ENCODE peak calls at places on chromosomes 4 and X, in six cellular contexts. One of them, this sample, is unnamed. For H3K27me3, the result is how much of the 10 kb centered on the place peaks cover.

GRCh38 chr4:116302990-116303735 is 782.2 kb downstream of the TRAM1L1 start:
- DNase-seq in GM23338: no peak
- DNase-seq in psoas muscle: no peak
- DNase-seq in aorta: no peak
- DNase-seq in GM06990: no peak
- DNase-seq in ovary: no peak
- DNase-seq in this sample: no peak

GRCh38 chr4:87108142-87108546 is 112.3 kb downstream of the KLHL8 start:
- DNase-seq in GM06990: no peak
- DNase-seq in GM23338: no peak
- DNase-seq in ovary: no peak
- DNase-seq in psoas muscle: peak
- DNase-seq in aorta: peak
- DNase-seq in this sample: peak

GRCh38 chr4:48910511-48910910 is 3.9 kb upstream of the OCIAD2 start:
- DNase-seq in GM23338: no peak
- DNase-seq in ovary: no peak
- DNase-seq in GM06990: no peak
- DNase-seq in psoas muscle: no peak
- DNase-seq in aorta: no peak
- DNase-seq in this sample: no peak

GRCh38 chr4:179530953-179531352 is 2088.7 kb upstream of the AGA start:
- DNase-seq in GM06990: no peak
- DNase-seq in GM23338: no peak
- DNase-seq in aorta: no peak
- DNase-seq in ovary: no peak
- DNase-seq in psoas muscle: no peak
- DNase-seq in this sample: no peak

GRCh38 chr4:84691170-84691691 is 108.3 kb downstream of the CDS1 start:
- DNase-seq in aorta: no peak
- DNase-seq in psoas muscle: no peak
- DNase-seq in GM06990: no peak
- DNase-seq in ovary: no peak
- DNase-seq in GM23338: peak
- DNase-seq in this sample: peak

GRCh38 chrX:101057095-101057714 is 5.3 kb upstream of the TRMT2B start:
- DNase-seq in ovary: no peak
- DNase-seq in aorta: no peak
- DNase-seq in GM06990: peak
- DNase-seq in psoas muscle: no peak
- DNase-seq in GM23338: no peak
- DNase-seq in this sample: no peak

GRCh38 chr4:188254211-188254610 is 115.0 kb downstream of the TRIML1 start:
- DNase-seq in psoas muscle: no peak
- DNase-seq in GM06990: no peak
- DNase-seq in ovary: no peak
- DNase-seq in GM23338: no peak
- DNase-seq in aorta: no peak
- DNase-seq in this sample: no peak

GRCh38 chr4:128858875-128859696 is 49.6 kb downstream of the JADE1 start:
- DNase-seq in GM06990: no peak
- DNase-seq in aorta: peak
- DNase-seq in ovary: peak
- DNase-seq in psoas muscle: no peak
- DNase-seq in GM23338: no peak
- DNase-seq in this sample: no peak

GRCh38 chrX:17608898-17609297 is 128.4 kb upstream of the SCML1 start:
- DNase-seq in ovary: no peak
- DNase-seq in aorta: no peak
- DNase-seq in psoas muscle: no peak
- DNase-seq in GM06990: no peak
- DNase-seq in GM23338: no peak
- DNase-seq in this sample: no peak

GRCh38 chr4:75633846-75634245 is 3.5 kb upstream of the CDKL2 start:
- DNase-seq in GM06990: no peak
- DNase-seq in psoas muscle: no peak
- DNase-seq in aorta: no peak
- DNase-seq in ovary: no peak
- DNase-seq in GM23338: no peak
- DNase-seq in this sample: no peak

GRCh38 chrX:15293471-15293870 is 22.0 kb downstream of the ASB11 start:
- DNase-seq in psoas muscle: no peak
- DNase-seq in GM23338: no peak
- DNase-seq in ovary: no peak
- DNase-seq in aorta: no peak
- DNase-seq in GM06990: no peak
- DNase-seq in this sample: no peak

GRCh38 chr4:26420438-26420837 is 69.8 kb downstream of the CCKAR start:
- DNase-seq in ovary: no peak
- DNase-seq in psoas muscle: no peak
- DNase-seq in GM06990: no peak
- DNase-seq in aorta: no peak
- DNase-seq in GM23338: no peak
- DNase-seq in this sample: peak

GRCh38 chr4:47972181-47972580 is 44.3 kb downstream of the CNGA1 start:
- DNase-seq in aorta: no peak
- DNase-seq in ovary: no peak
- DNase-seq in GM23338: no peak
- DNase-seq in GM06990: no peak
- DNase-seq in psoas muscle: no peak
- DNase-seq in this sample: no peak

GRCh38 chrX:138150709-138151108 is 560.8 kb downstream of the FGF13 start:
- DNase-seq in psoas muscle: no peak
- DNase-seq in GM06990: no peak
- DNase-seq in ovary: no peak
- DNase-seq in aorta: no peak
- DNase-seq in GM23338: peak
- DNase-seq in this sample: no peak

GRCh38 chrX:275967-276587 is 5.1 kb upstream of the PLCXD1 start:
- DNase-seq in psoas muscle: peak
- DNase-seq in ovary: no peak
- DNase-seq in GM06990: no peak
- DNase-seq in aorta: peak
- DNase-seq in GM23338: peak
- DNase-seq in this sample: peak

GRCh38 chr4:65661469-65661868 is 8.8 kb downstream of the EPHA5 start:
- DNase-seq in psoas muscle: no peak
- DNase-seq in ovary: no peak
- DNase-seq in aorta: no peak
- DNase-seq in GM23338: peak
- DNase-seq in GM06990: no peak
- DNase-seq in this sample: no peak

GRCh38 chrX:154023276-154024000 is 3.7 kb upstream of the IRAK1 start:
- DNase-seq in aorta: no peak
- DNase-seq in GM23338: no peak
- DNase-seq in ovary: no peak
- DNase-seq in psoas muscle: no peak
- DNase-seq in GM06990: no peak
- DNase-seq in this sample: no peak

GRCh38 chr4:105622269-105622668 is 69.8 kb downstream of the ARHGEF38 start:
- DNase-seq in GM06990: no peak
- DNase-seq in psoas muscle: no peak
- DNase-seq in ovary: no peak
- DNase-seq in aorta: no peak
- DNase-seq in GM23338: no peak
- DNase-seq in this sample: no peak

GRCh38 chrX:25010784-25011588 is 4.8 kb downstream of the ARX start:
- DNase-seq in aorta: no peak
- DNase-seq in psoas muscle: peak
- DNase-seq in ovary: peak
- DNase-seq in GM23338: no peak
- DNase-seq in GM06990: no peak
- DNase-seq in this sample: no peak
- H3K27me3 ChIP-seq in aorta: under half
- H3K27me3 ChIP-seq in psoas muscle: under half
- H3K27me3 ChIP-seq in ovary: under half
- H3K27me3 ChIP-seq in GM23338: half or more
- H3K27me3 ChIP-seq in GM06990: under half
- H3K27me3 ChIP-seq in this sample: under half

DNA sequence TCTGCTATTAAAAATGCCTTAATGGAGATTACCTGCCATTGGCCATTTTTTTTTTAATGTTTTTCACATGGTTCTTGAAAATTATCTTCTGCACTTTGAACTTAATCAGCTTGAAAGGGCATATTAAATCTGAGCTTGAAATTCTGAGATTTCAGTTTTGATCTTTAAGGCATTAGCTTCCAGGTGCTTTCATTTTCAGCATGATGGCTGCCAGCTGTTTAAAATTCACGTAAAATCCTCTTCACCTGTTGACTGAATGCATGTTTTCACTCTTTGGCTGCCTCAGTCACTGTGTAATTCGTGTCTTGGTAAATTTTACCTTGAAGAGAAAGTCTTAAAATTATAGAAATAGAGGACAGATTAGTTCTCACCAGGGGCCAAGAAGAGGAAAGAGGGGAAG is 39.6 kb downstream of the SMAD1 start:
- DNase-seq in aorta: no peak
- DNase-seq in GM23338: no peak
- DNase-seq in psoas muscle: no peak
- DNase-seq in GM06990: no peak
- DNase-seq in ovary: no peak
- DNase-seq in this sample: no peak
- H3K4me3 ChIP-seq in aorta: no peak
- H3K4me3 ChIP-seq in GM23338: no peak
- H3K4me3 ChIP-seq in psoas muscle: no peak
- H3K4me3 ChIP-seq in GM06990: peak
- H3K4me3 ChIP-seq in ovary: no peak
- H3K4me3 ChIP-seq in this sample: no peak

GRCh38 chrX:41822917-41823316 is 98.9 kb downstream of the GPR82 start:
- DNase-seq in psoas muscle: no peak
- DNase-seq in aorta: no peak
- DNase-seq in ovary: no peak
- DNase-seq in GM06990: no peak
- DNase-seq in GM23338: no peak
- DNase-seq in this sample: no peak
- H3K27me3 ChIP-seq in psoas muscle: under half
- H3K27me3 ChIP-seq in aorta: under half
- H3K27me3 ChIP-seq in ovary: under half
- H3K27me3 ChIP-seq in GM06990: under half
- H3K27me3 ChIP-seq in GM23338: under half
- H3K27me3 ChIP-seq in this sample: under half

GRCh38 chr4:142406051-142406549 is 440.0 kb downstream of the INPP4B start:
- DNase-seq in GM06990: peak
- DNase-seq in GM23338: peak
- DNase-seq in aorta: no peak
- DNase-seq in ovary: no peak
- DNase-seq in psoas muscle: no peak
- DNase-seq in this sample: no peak
- H3K4me3 ChIP-seq in GM06990: no peak
- H3K4me3 ChIP-seq in GM23338: peak
- H3K4me3 ChIP-seq in aorta: peak
- H3K4me3 ChIP-seq in ovary: no peak
- H3K4me3 ChIP-seq in psoas muscle: peak
- H3K4me3 ChIP-seq in this sample: no peak

DNA sequence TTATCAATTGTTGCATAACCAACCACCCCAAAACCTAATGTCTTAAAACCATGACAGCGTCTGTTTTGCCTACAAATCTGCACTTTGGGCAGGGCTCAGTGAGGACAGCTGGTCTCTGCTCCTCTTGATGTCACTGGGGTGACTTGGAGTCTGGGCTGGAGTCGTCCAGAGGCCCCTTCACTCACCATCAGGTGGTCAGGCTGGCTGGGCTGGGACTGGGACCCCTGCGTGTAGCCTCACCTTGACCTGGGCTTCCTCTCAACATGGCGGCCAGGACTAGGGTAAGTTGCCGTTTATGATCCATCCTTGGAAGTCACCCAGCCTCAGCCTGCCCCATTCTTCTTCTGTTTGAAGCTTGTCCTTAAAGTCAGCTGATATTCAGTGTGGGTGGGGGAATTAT is 116.8 kb upstream of the NKX1-1 start:
- DNase-seq in GM23338: no peak
- DNase-seq in GM06990: no peak
- DNase-seq in psoas muscle: peak
- DNase-seq in aorta: no peak
- DNase-seq in ovary: no peak
- DNase-seq in this sample: no peak
- H3K27me3 ChIP-seq in GM23338: under half
- H3K27me3 ChIP-seq in GM06990: under half
- H3K27me3 ChIP-seq in psoas muscle: under half
- H3K27me3 ChIP-seq in aorta: under half
- H3K27me3 ChIP-seq in ovary: under half
- H3K27me3 ChIP-seq in this sample: under half

GRCh38 chrX:139691493-139691842 is 16.5 kb downstream of the MCF2 start:
- DNase-seq in ovary: peak
- DNase-seq in aorta: no peak
- DNase-seq in GM06990: peak
- DNase-seq in GM23338: peak
- DNase-seq in psoas muscle: no peak
- DNase-seq in this sample: no peak
- H3K4me3 ChIP-seq in ovary: peak
- H3K4me3 ChIP-seq in aorta: no peak
- H3K4me3 ChIP-seq in GM06990: no peak
- H3K4me3 ChIP-seq in GM23338: peak
- H3K4me3 ChIP-seq in psoas muscle: peak
- H3K4me3 ChIP-seq in this sample: no peak

DNA sequence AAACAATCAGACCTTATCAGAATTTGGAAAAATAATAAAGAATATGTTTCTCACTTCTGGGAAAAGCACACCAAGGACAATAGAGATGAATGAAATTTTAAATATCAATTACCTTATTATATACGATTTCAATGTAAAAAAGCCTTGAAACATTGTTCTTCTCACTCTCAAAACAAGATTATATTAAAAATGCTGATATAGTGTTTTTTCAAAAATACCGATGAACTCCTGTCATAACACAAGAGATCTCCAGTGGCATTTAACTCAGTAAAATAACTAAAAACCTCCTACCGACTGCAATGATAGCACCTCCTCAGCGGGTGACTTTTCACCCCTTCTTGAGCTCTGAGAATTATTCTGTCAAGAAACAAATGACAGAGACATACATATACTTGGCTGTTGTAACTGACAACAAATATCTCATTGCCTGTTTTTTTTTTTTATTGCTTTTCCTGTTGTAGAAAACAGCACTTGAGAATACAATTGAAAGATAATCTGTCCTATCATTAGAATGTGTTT is 1237.3 kb downstream of the C4orf33 start:
- DNase-seq in GM23338: no peak
- DNase-seq in psoas muscle: no peak
- DNase-seq in GM06990: no peak
- DNase-seq in ovary: no peak
- DNase-seq in aorta: no peak
- DNase-seq in this sample: no peak
- H3K27me3 ChIP-seq in GM23338: under half
- H3K27me3 ChIP-seq in psoas muscle: under half
- H3K27me3 ChIP-seq in GM06990: under half
- H3K27me3 ChIP-seq in ovary: under half
- H3K27me3 ChIP-seq in aorta: under half
- H3K27me3 ChIP-seq in this sample: under half

DNA sequence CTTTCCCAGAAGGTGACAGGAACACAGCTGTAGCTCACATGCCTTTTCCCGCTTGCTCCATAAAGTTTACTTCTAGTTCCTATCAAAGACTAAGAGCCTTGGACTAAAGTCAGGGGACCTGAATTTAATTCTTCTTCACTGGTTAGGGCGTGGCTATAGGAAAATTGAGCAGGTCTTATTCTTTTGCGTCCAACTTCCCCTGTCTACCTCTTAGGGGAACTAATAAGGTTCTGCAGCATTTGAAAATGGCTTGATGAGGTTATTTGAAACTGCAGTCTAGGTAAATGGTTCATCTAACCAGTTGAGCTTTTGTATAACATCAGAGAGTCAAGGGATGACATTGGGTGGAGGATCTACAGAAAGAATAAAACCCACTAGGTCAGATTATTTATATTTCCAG is 2.6 kb downstream of the ARHGAP10 start:
- DNase-seq in aorta: no peak
- DNase-seq in ovary: no peak
- DNase-seq in GM23338: no peak
- DNase-seq in psoas muscle: no peak
- DNase-seq in GM06990: no peak
- DNase-seq in this sample: no peak
- H3K4me3 ChIP-seq in aorta: peak
- H3K4me3 ChIP-seq in ovary: peak
- H3K4me3 ChIP-seq in GM23338: no peak
- H3K4me3 ChIP-seq in psoas muscle: peak
- H3K4me3 ChIP-seq in GM06990: peak
- H3K4me3 ChIP-seq in this sample: no peak